ENCODE peak calls at places on chromosomes 2 and 18, in five cellular contexts. U, N, W, S and V are unnamed samples.

GRCh38 chr2:35846-36245 is 10.5 kb downstream of the FAM110C start:
- DNase-seq in U (no peak), N (peak), W (no peak), S (no peak), V (no peak)

GRCh38 chr2:974054-974453 is 23.4 kb downstream of the SNTG2 start:
- DNase-seq in U (no peak), N (no peak), W (no peak), S (no peak), V (no peak)

GRCh38 chr2:176089843-176090395 is 2.6 kb upstream of the HOXD13 start:
- DNase-seq in U (no peak), N (no peak), W (no peak), S (no peak), V (no peak)

GRCh38 chr2:239444626-239445625 is 44.1 kb upstream of the HDAC4 start:
- DNase-seq in U (peak), N (no peak), W (no peak), S (no peak), V (no peak)

GRCh38 chr2:10868465-10869314 is 43.0 kb upstream of the KCNF1 start:
- DNase-seq in U (no peak), N (no peak), W (no peak), S (no peak), V (no peak)

GRCh38 chr2:158266106-158266505 is 164.4 kb downstream of the UPP2 start:
- DNase-seq in U (no peak), N (no peak), W (no peak), S (no peak), V (no peak)

GRCh38 chr2:172288603-172289002 is 138.8 kb upstream of the ITGA6 start:
- DNase-seq in U (no peak), N (no peak), W (no peak), S (no peak), V (no peak)

GRCh38 chr2:46014911-46015654 is 282.1 kb upstream of the EPAS1 start:
- DNase-seq in U (no peak), N (no peak), W (peak), S (no peak), V (no peak)

GRCh38 chr2:9982248-9982647 is 30.8 kb downstream of the GRHL1 start:
- DNase-seq in U (no peak), N (no peak), W (no peak), S (no peak), V (no peak)

DNA sequence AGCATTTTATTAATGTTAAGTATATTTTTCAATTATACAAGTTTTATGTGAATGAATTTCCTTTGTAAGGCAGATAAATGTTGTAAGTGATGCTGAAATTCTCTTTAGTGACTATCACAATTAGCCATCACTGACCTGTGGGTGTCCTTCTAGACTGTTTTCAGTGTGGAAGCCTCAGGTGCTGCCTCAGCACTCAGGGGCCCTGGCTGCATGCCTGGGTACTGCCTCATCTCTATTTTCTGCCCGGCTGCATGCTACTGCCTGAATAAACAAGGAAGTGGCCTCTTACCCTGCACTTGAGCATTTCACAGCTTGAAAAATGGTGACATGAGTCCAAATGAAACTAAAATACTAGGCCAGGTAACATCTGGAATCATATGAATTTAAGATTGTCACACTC is 787.6 kb upstream of the SALL3 start:
- DNase-seq in U (no peak), N (no peak), W (peak), S (no peak), V (no peak)
- TF ChIP-seq CTCF in U (no peak), N (peak), W (no peak), S (no peak), V (no peak)

GRCh38 chr18:57437782-57438668 is 2.9 kb downstream of the ONECUT2 start:
- DNase-seq in U (no peak), N (peak), W (peak), S (no peak), V (no peak)
- TF ChIP-seq CTCF in U (no peak), N (peak), W (peak), S (peak), V (no peak)

GRCh38 chr2:13201924-13202323 is 485.2 kb downstream of the TRIB2 start:
- DNase-seq in U (no peak), N (no peak), W (no peak), S (no peak), V (no peak)
- TF ChIP-seq CTCF in U (no peak), N (no peak), W (no peak), S (no peak), V (no peak)

GRCh38 chr2:12430036-12430795 is 286.5 kb upstream of the TRIB2 start:
- DNase-seq in U (peak), N (no peak), W (no peak), S (no peak), V (no peak)

GRCh38 chr2:12436483-12436882 is 280.3 kb upstream of the TRIB2 start:
- DNase-seq in U (no peak), N (no peak), W (no peak), S (no peak), V (no peak)

GRCh38 chr2:12434609-12435008 is 282.1 kb upstream of the TRIB2 start:
- DNase-seq in U (no peak), N (no peak), W (no peak), S (no peak), V (no peak)

GRCh38 chr2:12432985-12433640 is 283.6 kb upstream of the TRIB2 start:
- DNase-seq in U (no peak), N (no peak), W (no peak), S (no peak), V (no peak)

DNA sequence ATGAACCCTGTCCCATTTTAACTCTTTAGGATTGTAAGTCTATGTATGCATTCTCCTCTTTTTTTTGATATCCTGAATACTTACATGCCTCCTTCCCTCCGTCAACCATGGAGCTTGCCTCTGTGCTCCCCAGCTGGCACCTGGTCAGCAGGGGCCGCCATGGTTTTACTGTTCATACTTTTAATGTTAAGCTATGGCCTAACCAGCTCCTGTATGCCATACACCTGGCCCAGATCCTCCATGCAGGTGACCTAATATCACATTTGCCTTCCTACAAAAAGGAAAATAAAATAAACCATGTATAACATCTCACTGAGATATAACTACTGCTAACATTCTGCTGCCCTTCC is 283.1 kb upstream of the TRIB2 start:
- DNase-seq in U (no peak), N (no peak), W (no peak), S (no peak), V (no peak)
- TF ChIP-seq CTCF in U (no peak), N (no peak), W (no peak), S (no peak), V (no peak)

GRCh38 chr2:43225788-43226557 is 433 bp downstream of the ZFP36L2 start:
- DNase-seq in U (peak), N (no peak), W (no peak), S (peak), V (peak)

GRCh38 chr2:43227830-43228280 is 1.4 kb upstream of the ZFP36L2 start:
- DNase-seq in U (no peak), N (no peak), W (no peak), S (no peak), V (no peak)

GRCh38 chr2:43226955-43227829 is 786 bp upstream of the ZFP36L2 start:
- DNase-seq in U (peak), N (peak), W (peak), S (peak), V (peak)

GRCh38 chr2:43225093-43225787 is 1.2 kb downstream of the ZFP36L2 start:
- DNase-seq in U (peak), N (peak), W (peak), S (peak), V (no peak)

GRCh38 chr2:43226558-43226954 is at the start of gene ZFP36L2:
- DNase-seq in U (peak), N (peak), W (peak), S (peak), V (peak)
- TF ChIP-seq CTCF in U (no peak), N (peak), W (no peak), S (no peak), V (no peak)

GRCh38 chr18:22560283-22560627 is 142.5 kb upstream of the CTAGE1 start:
- DNase-seq in U (no peak), N (no peak), W (no peak), S (no peak), V (no peak)

GRCh38 chr18:22557160-22557941 is 139.6 kb upstream of the CTAGE1 start:
- DNase-seq in U (no peak), N (no peak), W (no peak), S (no peak), V (no peak)

GRCh38 chr18:22558945-22559385 is 141.2 kb upstream of the CTAGE1 start:
- DNase-seq in U (peak), N (peak), W (peak), S (no peak), V (no peak)

GRCh38 chr18:22560797-22561196 is 143.1 kb upstream of the CTAGE1 start:
- DNase-seq in U (no peak), N (no peak), W (no peak), S (no peak), V (no peak)

GRCh38 chr18:22559414-22560282 is 141.9 kb upstream of the CTAGE1 start:
- DNase-seq in U (peak), N (peak), W (peak), S (peak), V (no peak)
- TF ChIP-seq CTCF in U (no peak), N (peak), W (no peak), S (peak), V (no peak)

GRCh38 chr2:109280804-109281203 is 151.8 kb downstream of the SH3RF3 start:
- DNase-seq in U (no peak), N (no peak), W (no peak), S (no peak), V (no peak)
- TF ChIP-seq CTCF in U (no peak), N (no peak), W (no peak), S (no peak), V (no peak)

GRCh38 chr18:902179-902718 is 2.4 kb upstream of the ADCYAP1 start:
- DNase-seq in U (no peak), N (no peak), W (no peak), S (no peak), V (no peak)
- TF ChIP-seq CTCF in U (no peak), N (no peak), W (no peak), S (no peak), V (no peak)

GRCh38 chr2:231924889-231925275 is 1.3 kb downstream of the NPPC start:
- DNase-seq in U (no peak), N (no peak), W (no peak), S (no peak), V (no peak)

GRCh38 chr2:231925303-231926179 is 655 bp downstream of the NPPC start:
- DNase-seq in U (peak), N (peak), W (peak), S (peak), V (peak)

GRCh38 chr2:231927566-231927890 is 1.3 kb upstream of the NPPC start:
- DNase-seq in U (peak), N (no peak), W (no peak), S (no peak), V (no peak)

GRCh38 chr2:231926761-231927565 is 767 bp upstream of the NPPC start:
- DNase-seq in U (peak), N (no peak), W (peak), S (no peak), V (no peak)

DNA sequence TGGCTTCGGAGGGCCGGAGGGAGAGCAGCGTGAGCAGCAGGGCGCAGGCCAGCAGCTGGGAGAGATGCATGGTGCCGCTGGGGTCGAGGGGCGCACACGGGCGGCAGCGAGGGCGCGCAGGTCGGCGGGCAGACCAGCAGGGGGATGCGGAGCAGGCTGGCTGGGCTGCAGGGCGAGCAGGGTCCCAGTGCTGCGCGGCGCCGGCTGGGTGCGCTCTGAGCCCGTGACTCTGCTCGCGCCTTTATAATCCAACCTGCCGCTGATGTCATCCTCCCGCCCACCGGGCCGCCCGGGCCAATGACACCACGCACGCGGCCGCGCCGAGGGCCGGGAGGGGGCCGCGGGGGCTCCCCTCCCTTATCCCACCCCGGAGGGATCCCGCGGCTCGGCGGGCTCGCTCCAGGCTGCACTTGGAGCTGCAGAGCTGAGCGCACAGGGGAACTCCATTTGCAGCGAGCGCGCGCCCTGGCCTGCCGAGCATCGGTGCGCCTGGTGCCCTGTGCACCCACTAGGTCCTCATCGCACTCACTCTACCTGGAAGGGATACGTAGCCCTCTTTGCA is at the start of gene NPPC:
- DNase-seq in U (peak), N (no peak), W (peak), S (peak), V (no peak)
- TF ChIP-seq CTCF in U (no peak), N (no peak), W (no peak), S (peak), V (no peak)

GRCh38 chr18:54798186-54798585 is 30.1 kb upstream of the RAB27B start:
- DNase-seq in U (no peak), N (no peak), W (no peak), S (no peak), V (no peak)
- TF ChIP-seq CTCF in U (no peak), N (no peak), W (no peak), S (no peak), V (no peak)